ENCODE peak calls at places on chromosomes 12 and 14, in ten cellular contexts. One of them, this sample, is unnamed. For H3K4me1, the result is how much of the 10 kb centered on the place peaks cover.

GRCh38 chr14:77641534-77642341 is 25.3 kb upstream of the SPTLC2 start:
- DNase-seq in HCT116: no peak
- DNase-seq in neural progenitor cell: no peak
- DNase-seq in GM23338: peak
- DNase-seq in effector memory CD4-positive, alpha-beta T cell: peak
- DNase-seq in mammary epithelial cell: no peak
- DNase-seq in OCI-LY7: no peak
- DNase-seq in colonic mucosa: peak
- DNase-seq in DND-41: no peak
- DNase-seq in lower lobe of right lung: peak
- DNase-seq in this sample: peak

GRCh38 chr14:26598081-26598671 is 343 bp upstream of the NOVA1 start:
- DNase-seq in HCT116: no peak
- DNase-seq in OCI-LY7: no peak
- DNase-seq in mammary epithelial cell: no peak
- DNase-seq in colonic mucosa: peak
- DNase-seq in effector memory CD4-positive, alpha-beta T cell: no peak
- DNase-seq in GM23338: peak
- DNase-seq in lower lobe of right lung: peak
- DNase-seq in neural progenitor cell: peak
- DNase-seq in DND-41: no peak
- DNase-seq in this sample: peak

GRCh38 chr12:111425655-111426054 is 19.9 kb downstream of the SH2B3 start:
- DNase-seq in GM23338: no peak
- DNase-seq in DND-41: no peak
- DNase-seq in HCT116: no peak
- DNase-seq in neural progenitor cell: no peak
- DNase-seq in lower lobe of right lung: no peak
- DNase-seq in mammary epithelial cell: no peak
- DNase-seq in effector memory CD4-positive, alpha-beta T cell: no peak
- DNase-seq in colonic mucosa: no peak
- DNase-seq in OCI-LY7: no peak
- DNase-seq in this sample: no peak

GRCh38 chr12:29782285-29782820 is 1.4 kb downstream of the TMTC1 start:
- DNase-seq in GM23338: peak
- DNase-seq in HCT116: no peak
- DNase-seq in colonic mucosa: no peak
- DNase-seq in neural progenitor cell: peak
- DNase-seq in OCI-LY7: no peak
- DNase-seq in lower lobe of right lung: no peak
- DNase-seq in DND-41: no peak
- DNase-seq in effector memory CD4-positive, alpha-beta T cell: no peak
- DNase-seq in mammary epithelial cell: peak
- DNase-seq in this sample: no peak

GRCh38 chr12:70028918-70029317 is 203.9 kb downstream of the MYRFL start:
- DNase-seq in lower lobe of right lung: no peak
- DNase-seq in colonic mucosa: no peak
- DNase-seq in neural progenitor cell: no peak
- DNase-seq in GM23338: peak
- DNase-seq in mammary epithelial cell: no peak
- DNase-seq in OCI-LY7: no peak
- DNase-seq in DND-41: no peak
- DNase-seq in HCT116: no peak
- DNase-seq in effector memory CD4-positive, alpha-beta T cell: no peak
- DNase-seq in this sample: no peak

GRCh38 chr14:56137842-56138241 is 19.6 kb downstream of the PELI2 start:
- DNase-seq in colonic mucosa: no peak
- DNase-seq in HCT116: no peak
- DNase-seq in lower lobe of right lung: no peak
- DNase-seq in DND-41: no peak
- DNase-seq in neural progenitor cell: peak
- DNase-seq in GM23338: peak
- DNase-seq in mammary epithelial cell: no peak
- DNase-seq in effector memory CD4-positive, alpha-beta T cell: no peak
- DNase-seq in OCI-LY7: no peak
- DNase-seq in this sample: no peak

GRCh38 chr12:108566452-108566851 is 4.1 kb downstream of the ISCU start:
- DNase-seq in OCI-LY7: no peak
- DNase-seq in mammary epithelial cell: no peak
- DNase-seq in HCT116: no peak
- DNase-seq in DND-41: no peak
- DNase-seq in GM23338: no peak
- DNase-seq in effector memory CD4-positive, alpha-beta T cell: no peak
- DNase-seq in colonic mucosa: peak
- DNase-seq in neural progenitor cell: no peak
- DNase-seq in lower lobe of right lung: no peak
- DNase-seq in this sample: no peak

GRCh38 chr12:132498931-132499330 is 9.0 kb downstream of the FBRSL1 start:
- DNase-seq in lower lobe of right lung: no peak
- DNase-seq in OCI-LY7: no peak
- DNase-seq in effector memory CD4-positive, alpha-beta T cell: no peak
- DNase-seq in DND-41: no peak
- DNase-seq in neural progenitor cell: no peak
- DNase-seq in colonic mucosa: no peak
- DNase-seq in mammary epithelial cell: no peak
- DNase-seq in GM23338: no peak
- DNase-seq in HCT116: no peak
- DNase-seq in this sample: no peak

GRCh38 chr12:95169368-95169767 is 47.9 kb downstream of the FGD6 start:
- DNase-seq in DND-41: no peak
- DNase-seq in colonic mucosa: peak
- DNase-seq in lower lobe of right lung: no peak
- DNase-seq in neural progenitor cell: peak
- DNase-seq in mammary epithelial cell: peak
- DNase-seq in OCI-LY7: no peak
- DNase-seq in effector memory CD4-positive, alpha-beta T cell: no peak
- DNase-seq in HCT116: peak
- DNase-seq in GM23338: no peak
- DNase-seq in this sample: peak

GRCh38 chr12:46839232-46839631 is 13.4 kb upstream of the SLC38A4 start:
- DNase-seq in DND-41: no peak
- DNase-seq in effector memory CD4-positive, alpha-beta T cell: no peak
- DNase-seq in colonic mucosa: no peak
- DNase-seq in OCI-LY7: no peak
- DNase-seq in mammary epithelial cell: no peak
- DNase-seq in HCT116: no peak
- DNase-seq in lower lobe of right lung: no peak
- DNase-seq in neural progenitor cell: no peak
- DNase-seq in GM23338: no peak
- DNase-seq in this sample: no peak

GRCh38 chr12:117188961-117189724 is 1.1 kb downstream of the FBXO21 start:
- DNase-seq in effector memory CD4-positive, alpha-beta T cell: no peak
- DNase-seq in lower lobe of right lung: no peak
- DNase-seq in DND-41: no peak
- DNase-seq in colonic mucosa: no peak
- DNase-seq in HCT116: no peak
- DNase-seq in mammary epithelial cell: peak
- DNase-seq in GM23338: peak
- DNase-seq in neural progenitor cell: peak
- DNase-seq in OCI-LY7: no peak
- DNase-seq in this sample: no peak

GRCh38 chr14:76848879-76849278 is 22.7 kb downstream of the LRRC74A start:
- DNase-seq in colonic mucosa: no peak
- DNase-seq in lower lobe of right lung: no peak
- DNase-seq in OCI-LY7: no peak
- DNase-seq in GM23338: peak
- DNase-seq in DND-41: no peak
- DNase-seq in mammary epithelial cell: no peak
- DNase-seq in HCT116: peak
- DNase-seq in effector memory CD4-positive, alpha-beta T cell: no peak
- DNase-seq in neural progenitor cell: no peak
- DNase-seq in this sample: no peak

GRCh38 chr12:131672311-131672940 is 38.5 kb upstream of the SFSWAP start:
- DNase-seq in HCT116: no peak
- DNase-seq in effector memory CD4-positive, alpha-beta T cell: no peak
- DNase-seq in mammary epithelial cell: no peak
- DNase-seq in GM23338: no peak
- DNase-seq in lower lobe of right lung: no peak
- DNase-seq in OCI-LY7: no peak
- DNase-seq in neural progenitor cell: no peak
- DNase-seq in DND-41: no peak
- DNase-seq in colonic mucosa: no peak
- DNase-seq in this sample: no peak

DNA sequence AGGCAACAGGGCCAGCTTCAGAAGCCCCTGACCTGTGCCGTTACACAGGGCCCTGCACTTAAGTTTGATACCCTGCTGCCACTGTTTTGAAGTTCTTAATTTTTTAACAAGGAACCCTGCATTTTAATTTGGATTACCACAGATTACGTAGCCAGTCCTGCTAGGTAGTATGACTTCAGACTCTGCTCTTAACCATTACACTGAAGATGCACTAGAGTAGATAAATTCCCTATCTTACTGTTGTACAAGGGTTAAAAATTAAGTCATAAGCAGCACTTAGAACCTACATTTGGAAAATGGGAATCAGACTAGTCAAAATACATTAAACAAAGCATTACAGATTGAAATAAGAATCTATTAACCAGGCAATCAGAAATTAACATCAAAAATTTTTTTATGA is 2.3 kb downstream of the GNPNAT1 start:
- DNase-seq in colonic mucosa: no peak
- DNase-seq in OCI-LY7: no peak
- DNase-seq in GM23338: no peak
- DNase-seq in HCT116: no peak
- DNase-seq in lower lobe of right lung: no peak
- DNase-seq in neural progenitor cell: peak
- DNase-seq in effector memory CD4-positive, alpha-beta T cell: no peak
- DNase-seq in mammary epithelial cell: no peak
- DNase-seq in DND-41: no peak
- DNase-seq in this sample: no peak
- H3K4me3 ChIP-seq in colonic mucosa: no peak
- H3K4me3 ChIP-seq in OCI-LY7: peak
- H3K4me3 ChIP-seq in GM23338: peak
- H3K4me3 ChIP-seq in HCT116: no peak
- H3K4me3 ChIP-seq in lower lobe of right lung: no peak
- H3K4me3 ChIP-seq in neural progenitor cell: peak
- H3K4me3 ChIP-seq in effector memory CD4-positive, alpha-beta T cell: no peak
- H3K4me3 ChIP-seq in mammary epithelial cell: no peak
- H3K4me3 ChIP-seq in DND-41: peak
- H3K4me3 ChIP-seq in this sample: peak

GRCh38 chr14:104792945-104793702 is 2.4 kb downstream of the AKT1 start:
- DNase-seq in lower lobe of right lung: no peak
- DNase-seq in effector memory CD4-positive, alpha-beta T cell: no peak
- DNase-seq in neural progenitor cell: peak
- DNase-seq in HCT116: no peak
- DNase-seq in DND-41: no peak
- DNase-seq in mammary epithelial cell: no peak
- DNase-seq in OCI-LY7: no peak
- DNase-seq in GM23338: peak
- DNase-seq in colonic mucosa: no peak
- DNase-seq in this sample: no peak
- H3K4me1 ChIP-seq in lower lobe of right lung: half or more
- H3K4me1 ChIP-seq in effector memory CD4-positive, alpha-beta T cell: under half
- H3K4me1 ChIP-seq in neural progenitor cell: under half
- H3K4me1 ChIP-seq in HCT116: under half
- H3K4me1 ChIP-seq in DND-41: under half
- H3K4me1 ChIP-seq in mammary epithelial cell: half or more
- H3K4me1 ChIP-seq in OCI-LY7: under half
- H3K4me1 ChIP-seq in GM23338: under half
- H3K4me1 ChIP-seq in colonic mucosa: under half
- H3K4me1 ChIP-seq in this sample: half or more

GRCh38 chr12:114936148-114937099 is 252.4 kb upstream of the TBX3 start:
- DNase-seq in OCI-LY7: no peak
- DNase-seq in lower lobe of right lung: no peak
- DNase-seq in HCT116: no peak
- DNase-seq in neural progenitor cell: no peak
- DNase-seq in effector memory CD4-positive, alpha-beta T cell: no peak
- DNase-seq in mammary epithelial cell: peak
- DNase-seq in DND-41: no peak
- DNase-seq in GM23338: no peak
- DNase-seq in colonic mucosa: no peak
- DNase-seq in this sample: no peak

GRCh38 chr12:114938487-114939210 is 254.7 kb upstream of the TBX3 start:
- DNase-seq in effector memory CD4-positive, alpha-beta T cell: no peak
- DNase-seq in DND-41: no peak
- DNase-seq in OCI-LY7: no peak
- DNase-seq in HCT116: no peak
- DNase-seq in GM23338: no peak
- DNase-seq in mammary epithelial cell: no peak
- DNase-seq in colonic mucosa: no peak
- DNase-seq in lower lobe of right lung: no peak
- DNase-seq in neural progenitor cell: peak
- DNase-seq in this sample: no peak

GRCh38 chr12:114932806-114933205 is 248.8 kb upstream of the TBX3 start:
- DNase-seq in OCI-LY7: no peak
- DNase-seq in GM23338: no peak
- DNase-seq in DND-41: no peak
- DNase-seq in lower lobe of right lung: no peak
- DNase-seq in neural progenitor cell: no peak
- DNase-seq in mammary epithelial cell: no peak
- DNase-seq in effector memory CD4-positive, alpha-beta T cell: no peak
- DNase-seq in HCT116: no peak
- DNase-seq in colonic mucosa: no peak
- DNase-seq in this sample: no peak

GRCh38 chr12:114933428-114934160 is 249.6 kb upstream of the TBX3 start:
- DNase-seq in GM23338: no peak
- DNase-seq in colonic mucosa: no peak
- DNase-seq in neural progenitor cell: no peak
- DNase-seq in lower lobe of right lung: no peak
- DNase-seq in DND-41: no peak
- DNase-seq in mammary epithelial cell: peak
- DNase-seq in OCI-LY7: no peak
- DNase-seq in HCT116: peak
- DNase-seq in effector memory CD4-positive, alpha-beta T cell: no peak
- DNase-seq in this sample: peak

GRCh38 chr12:114935658-114936057 is 251.7 kb upstream of the TBX3 start:
- DNase-seq in HCT116: no peak
- DNase-seq in colonic mucosa: no peak
- DNase-seq in DND-41: no peak
- DNase-seq in mammary epithelial cell: no peak
- DNase-seq in neural progenitor cell: no peak
- DNase-seq in effector memory CD4-positive, alpha-beta T cell: no peak
- DNase-seq in lower lobe of right lung: no peak
- DNase-seq in OCI-LY7: peak
- DNase-seq in GM23338: peak
- DNase-seq in this sample: peak
- H3K4me3 ChIP-seq in HCT116: no peak
- H3K4me3 ChIP-seq in colonic mucosa: no peak
- H3K4me3 ChIP-seq in DND-41: no peak
- H3K4me3 ChIP-seq in mammary epithelial cell: no peak
- H3K4me3 ChIP-seq in neural progenitor cell: no peak
- H3K4me3 ChIP-seq in effector memory CD4-positive, alpha-beta T cell: no peak
- H3K4me3 ChIP-seq in lower lobe of right lung: no peak
- H3K4me3 ChIP-seq in OCI-LY7: no peak
- H3K4me3 ChIP-seq in GM23338: no peak
- H3K4me3 ChIP-seq in this sample: no peak

GRCh38 chr12:64652346-64652745 is 42.1 kb downstream of the RASSF3 start:
- DNase-seq in neural progenitor cell: no peak
- DNase-seq in HCT116: no peak
- DNase-seq in colonic mucosa: no peak
- DNase-seq in OCI-LY7: peak
- DNase-seq in GM23338: no peak
- DNase-seq in mammary epithelial cell: no peak
- DNase-seq in DND-41: no peak
- DNase-seq in effector memory CD4-positive, alpha-beta T cell: no peak
- DNase-seq in lower lobe of right lung: no peak
- DNase-seq in this sample: no peak
- H3K4me1 ChIP-seq in neural progenitor cell: under half
- H3K4me1 ChIP-seq in HCT116: under half
- H3K4me1 ChIP-seq in colonic mucosa: under half
- H3K4me1 ChIP-seq in OCI-LY7: under half
- H3K4me1 ChIP-seq in GM23338: under half
- H3K4me1 ChIP-seq in mammary epithelial cell: under half
- H3K4me1 ChIP-seq in DND-41: under half
- H3K4me1 ChIP-seq in effector memory CD4-positive, alpha-beta T cell: under half
- H3K4me1 ChIP-seq in lower lobe of right lung: under half
- H3K4me1 ChIP-seq in this sample: under half

This sample was measured in right lobe of liver.